ENCODE peak calls at places on chromosomes 5 and 9, in seven cellular contexts. X is stomach, Y is ovary, V is fibroblast of lung, B is psoas muscle, E is BJ, A is endodermal cell. K is an unnamed sample.

GRCh38 chr5:150640311-150641005 is at the start of gene SYNPO:
- DNase-seq in E (peak; percentile 89), V (peak; percentile 97), B (peak; percentile 81), X (peak; percentile 53), A (no peak), Y (peak; percentile 87), K (peak; percentile 99)

GRCh38 chr9:69578026-69578425 is 94.1 kb downstream of the APBA1 start:
- DNase-seq in A (no peak), E (no peak), X (no peak), B (no peak), Y (no peak), V (no peak), K (no peak)

GRCh38 chr5:93425102-93425501 is 155.9 kb downstream of the NR2F1-AS1 start:
- DNase-seq in X (no peak), A (no peak), E (no peak), B (no peak), Y (no peak), V (peak; percentile 40), K (no peak)

GRCh38 chr9:91101598-91102168 is 260.0 kb downstream of the AUH start:
- DNase-seq in X (peak; percentile 45), Y (no peak), V (no peak), A (peak; percentile 42), E (no peak), B (no peak), K (no peak)

GRCh38 chr9:129312731-129313130 is 134.7 kb upstream of the IER5L start:
- DNase-seq in B (no peak), A (no peak), V (no peak), Y (peak; percentile 26), X (no peak), E (no peak), K (no peak)

GRCh38 chr5:59817536-59817935 is 76.0 kb downstream of the PDE4D start:
- DNase-seq in X (no peak), V (no peak), E (no peak), A (no peak), Y (no peak), B (no peak), K (no peak)

GRCh38 chr5:157516626-157517325 is 56.8 kb downstream of the NIPAL4 start:
- DNase-seq in X (no peak), Y (peak; percentile 84), E (peak; percentile 82), V (peak; percentile 98), A (no peak), B (peak; percentile 70), K (peak; percentile 17)

GRCh38 chr9:137312852-137313325 is 10.8 kb upstream of the NRARP start:
- DNase-seq in B (no peak), V (no peak), X (no peak), A (peak; percentile 46), Y (no peak), E (no peak), K (no peak)

GRCh38 chr5:111676496-111676895 is 80.5 kb downstream of the NREP start:
- DNase-seq in V (peak; percentile 67), A (no peak), X (no peak), E (peak; percentile 46), B (no peak), Y (no peak), K (no peak)
- H3K4me3 ChIP-seq in V (no peak overlapping the region), A (no peak overlapping the region), X (no peak overlapping the region), E (no peak overlapping the region), B (no peak overlapping the region), Y (no peak overlapping the region), K (no peak overlapping the region)

DNA sequence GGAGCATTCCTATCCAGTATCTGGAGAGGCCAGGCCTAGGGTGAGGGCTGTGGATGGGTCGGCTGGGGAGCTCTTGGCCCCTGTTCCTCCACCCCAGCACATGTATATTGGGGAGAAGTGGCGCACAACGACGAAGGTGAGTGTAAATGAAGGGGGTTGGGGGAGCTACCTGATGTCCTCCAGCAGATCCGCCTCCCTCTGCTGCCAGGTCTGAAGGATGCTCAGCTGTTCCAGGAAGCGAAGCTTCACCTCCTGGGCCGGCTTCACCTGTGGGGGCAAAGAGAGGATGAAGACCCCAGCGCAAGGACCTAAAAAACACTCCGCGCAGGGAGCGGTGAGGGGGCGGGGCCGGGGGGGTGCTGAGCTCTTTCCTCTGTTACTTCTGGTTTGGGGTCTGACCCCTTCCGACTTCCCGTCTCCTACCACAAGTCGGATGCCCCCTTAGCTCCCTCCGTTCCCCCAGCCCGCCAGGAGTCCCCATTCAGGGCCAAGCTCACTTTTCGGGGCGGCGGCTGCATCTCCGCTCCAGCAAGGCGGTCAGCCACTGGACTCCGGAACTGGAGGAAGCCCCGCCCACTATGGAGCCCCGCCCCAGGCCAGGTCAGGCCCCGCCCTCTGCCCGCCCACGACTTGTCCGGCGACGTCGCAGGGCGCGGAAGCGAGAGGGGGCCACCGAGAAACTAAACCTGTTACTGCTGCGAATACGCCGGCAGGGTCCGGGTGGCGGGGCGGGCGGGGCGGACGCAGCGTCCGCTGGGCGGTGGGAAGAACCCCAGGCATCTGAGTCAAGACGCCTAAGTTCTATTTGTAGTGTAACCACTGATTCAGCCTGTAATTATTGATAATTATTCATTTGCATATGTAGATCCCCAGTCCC is at the start of gene FCHSD1:
- DNase-seq in X (peak; percentile 93), B (peak; percentile 88), A (peak; percentile 99), V (peak; percentile 69), Y (peak; percentile 94), E (no peak), K (peak; percentile 55)
- TF ChIP-seq CTCF in X (no peak), B (peak; percentile 4), A (no peak), V (no peak), Y (no peak), E (peak; percentile 32), K (no peak)

DNA sequence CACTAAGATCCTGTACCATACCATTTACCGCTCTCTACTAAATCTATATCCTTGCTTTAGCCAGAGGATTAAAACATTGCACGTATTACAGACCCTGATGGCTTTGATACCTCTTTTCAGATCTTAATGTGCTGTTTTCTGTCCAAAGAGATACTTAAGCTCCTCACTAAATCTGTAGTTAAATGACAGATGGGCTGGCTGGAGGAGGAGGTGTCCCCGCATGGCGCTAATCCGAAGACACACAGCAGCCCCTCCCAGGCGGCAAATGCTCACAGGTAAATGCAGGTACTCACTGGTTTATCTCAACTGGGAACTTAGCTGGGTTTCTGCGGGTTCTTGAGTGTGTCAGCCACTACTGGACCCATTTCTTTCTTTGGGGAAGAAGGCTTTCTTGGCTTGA is 2.7 kb downstream of the LPCAT1 start:
- DNase-seq in Y (no peak), A (peak; percentile 56), B (no peak), V (no peak), X (peak; percentile 14), E (no peak), K (no peak)
- H3K36me3 ChIP-seq in Y (no peaks in the 10 kb centered on the region), A (peaks cover 30% of the 10 kb centered on the region), B (no peaks in the 10 kb centered on the region), V (peaks cover 14% of the 10 kb centered on the region), X (peaks cover 29% of the 10 kb centered on the region), E (peaks cover 14% of the 10 kb centered on the region), K (peaks cover 10% of the 10 kb centered on the region)

DNA sequence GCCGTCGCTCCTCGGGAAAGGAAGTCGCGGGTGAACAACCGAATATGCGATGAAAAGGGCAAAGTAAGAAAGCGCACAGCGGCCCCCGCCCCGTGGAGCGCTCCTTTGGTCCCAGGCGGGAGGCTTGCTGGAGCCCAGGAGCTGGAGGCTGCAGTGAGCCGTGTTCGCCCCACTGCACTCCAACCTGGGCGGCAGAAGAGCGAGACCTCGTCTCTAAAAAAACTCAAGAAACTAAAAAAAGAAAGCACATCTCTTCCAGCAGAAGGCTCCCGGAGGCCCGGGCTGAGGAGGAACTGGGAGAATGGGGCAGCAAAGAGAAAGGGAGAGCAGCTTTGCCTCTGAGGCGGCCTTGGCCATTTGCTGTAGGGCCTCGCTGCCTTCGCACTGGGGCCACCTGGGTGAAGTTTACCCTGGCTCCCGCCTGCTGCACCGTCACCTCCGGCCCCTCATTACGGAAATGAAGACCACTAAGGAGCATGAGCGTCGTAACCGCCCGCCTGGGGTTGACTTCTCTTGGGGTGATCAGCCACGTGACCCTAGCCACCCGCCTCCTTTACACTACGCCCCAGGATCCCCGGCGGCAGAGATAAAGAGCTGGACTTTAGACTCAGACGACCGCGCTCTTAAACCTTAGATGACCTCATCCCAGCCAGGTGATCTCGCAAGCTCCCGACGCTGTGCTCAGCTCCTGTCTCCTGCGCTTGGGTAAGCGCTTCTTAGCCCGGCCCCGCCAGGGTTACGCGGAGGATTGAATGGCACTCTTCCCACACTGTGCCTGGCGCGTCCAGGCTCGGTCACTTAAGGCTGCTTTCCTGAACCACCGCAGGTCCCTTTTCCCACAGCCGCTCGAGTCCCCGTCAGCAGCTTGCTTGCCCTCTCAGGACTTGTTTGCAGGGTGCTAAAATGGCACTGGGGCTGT is 108.1 kb upstream of the LARP1 start:
- DNase-seq in Y (peak; percentile 47), X (peak; percentile 81), B (peak; percentile 27), A (peak; percentile 89), E (no peak), V (peak; percentile 46), K (peak; percentile 66)
- H3K4me3 ChIP-seq in Y (peak overlapping the region; percentile 22), X (peak overlapping the region; percentile 39), B (peak overlapping the region; percentile 52), A (no peak overlapping the region), E (no peak overlapping the region), V (no peak overlapping the region), K (peak overlapping the region; percentile 16)

DNA sequence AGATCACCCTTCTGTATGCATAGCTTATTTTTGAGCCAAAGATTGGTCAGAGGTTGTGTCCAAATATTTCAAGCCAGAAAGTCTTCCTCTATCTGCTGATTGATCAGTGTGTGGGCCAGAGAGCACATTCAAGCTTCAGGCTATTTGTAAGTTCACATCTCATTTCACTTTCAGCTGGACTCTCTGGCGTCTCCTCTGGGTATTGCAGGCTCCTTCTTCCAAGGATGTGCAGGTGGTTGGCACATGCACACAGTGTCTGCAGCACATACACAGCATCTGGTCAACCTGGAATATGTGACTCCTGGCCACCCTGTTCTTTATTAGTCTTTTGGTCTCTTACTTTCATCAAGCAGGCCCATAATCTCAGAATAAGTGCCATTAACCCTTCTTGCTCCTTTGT is 516.1 kb downstream of the ANXA1 start:
- DNase-seq in A (no peak), B (no peak), E (no peak), V (peak; percentile 8), X (no peak), Y (no peak), K (peak; percentile 17)
- TF ChIP-seq CTCF in A (no peak), B (no peak), E (peak; percentile 8), V (no peak), X (no peak), Y (no peak), K (peak; percentile 28)

DNA sequence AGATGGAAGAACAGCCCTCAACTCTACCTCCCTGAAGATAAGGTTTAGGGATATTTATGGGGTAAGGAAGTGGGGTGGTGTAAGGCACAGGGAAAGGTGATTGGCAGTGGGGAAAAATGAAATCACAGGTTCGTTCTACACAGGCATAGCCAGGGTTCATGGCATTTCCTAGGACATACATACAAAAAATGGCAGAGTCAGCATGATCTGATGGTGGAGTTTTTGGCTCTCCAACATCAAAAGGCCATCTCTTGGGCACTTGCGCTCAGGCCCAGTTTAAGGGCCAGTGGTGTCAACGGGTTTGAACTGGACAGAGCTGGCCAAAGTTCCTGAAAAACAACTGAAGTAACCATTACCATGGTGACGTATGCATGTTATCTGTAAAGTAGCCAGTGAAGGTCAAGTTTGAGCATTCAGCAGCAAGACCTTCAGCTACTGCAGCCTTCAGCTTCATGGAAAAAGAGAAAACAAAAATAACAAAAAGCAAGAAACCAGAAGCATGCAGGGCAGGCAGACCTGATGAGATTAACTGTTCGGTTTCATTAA is 92.8 kb downstream of the SMARCA2 start:
- DNase-seq in B (no peak), E (no peak), A (no peak), Y (no peak), X (no peak), V (no peak), K (no peak)
- H3K36me3 ChIP-seq in B (peaks cover 97% of the 10 kb centered on the region), E (peaks cover 6% of the 10 kb centered on the region), A (no peaks in the 10 kb centered on the region), Y (no peaks in the 10 kb centered on the region), X (peaks cover 87% of the 10 kb centered on the region), V (no peaks in the 10 kb centered on the region), K (peaks cover 3% of the 10 kb centered on the region)

K was measured in bronchial epithelial cell.